ENCODE peak calls at places on chromosomes 6 and 20, in six cellular contexts. Z is uterus, T is activated T-cell treated with anti-CD3 and anti-CD28 coated beads for 1 hour, Y is neural crest cell, K is HuH-7.5, S is H9. P is an unnamed sample.
A peak's percentile ranks its signal among the peaks of the same experiment; 100 is the strongest.

GRCh38 chr6:117477988-117478852 is 4.3 kb upstream of the DCBLD1 start:
- DNase-seq in Z (no peak), T (no peak), Y (no peak), K (peak; percentile 39), S (peak; percentile 43), P (no peak)

GRCh38 chr20:8631271-8631670 is 437.6 kb upstream of the PLCB4 start:
- DNase-seq in Z (no peak), T (no peak), Y (no peak), K (no peak), S (no peak), P (no peak)

GRCh38 chr6:147204060-147204785 is at the start of gene STXBP5:
- DNase-seq in Z (peak; percentile 51), T (peak; percentile 9), Y (peak; percentile 26), K (peak; percentile 38), S (peak; percentile 59), P (peak; percentile 66)

GRCh38 chr6:951782-952181 is 258.8 kb upstream of the EXOC2 start:
- DNase-seq in Z (no peak), T (no peak), Y (no peak), K (peak; percentile 13), S (no peak), P (no peak)

GRCh38 chr6:86942761-86943526 is 5.6 kb downstream of the HTR1E start:
- DNase-seq in Z (no peak), T (no peak), Y (no peak), K (no peak), S (no peak), P (no peak)

GRCh38 chr6:128724738-128725137 is 158.2 kb upstream of the LAMA2 start:
- DNase-seq in Z (no peak), T (no peak), Y (no peak), K (no peak), S (no peak), P (no peak)

GRCh38 chr6:151475653-151476523 is 17.9 kb upstream of the CCDC170 start:
- DNase-seq in Z (peak; percentile 50), T (peak; percentile 45), Y (peak; percentile 43), K (no peak), S (peak; percentile 76), P (peak; percentile 39)

GRCh38 chr20:45685896-45686295 is 15.9 kb upstream of the WFDC11 start:
- DNase-seq in Z (no peak), T (no peak), Y (no peak), K (peak; percentile 11), S (peak; percentile 53), P (no peak)

GRCh38 chr6:101083533-101084172 is 202.5 kb upstream of the ASCC3 start:
- DNase-seq in Z (no peak), T (no peak), Y (no peak), K (peak; percentile 16), S (no peak), P (no peak)

GRCh38 chr20:45827030-45827652 is at the start of gene TNNC2:
- DNase-seq in Z (no peak), T (no peak), Y (no peak), K (no peak), S (no peak), P (no peak)

GRCh38 chr6:43468240-43468639 is 9.1 kb upstream of the TJAP1 start:
- DNase-seq in Z (no peak), T (no peak), Y (no peak), K (no peak), S (no peak), P (no peak)